ENCODE peak calls at places on chromosomes 16 and 17, in seven cellular contexts. I is HL-60, O is RWPE1, Q is Peyer's patch, M is A549, U is OCI-LY7, A is HCT116. G is an unnamed sample.

GRCh38 chr17:61398721-61399130 is 917 bp upstream of the TBX2 start:
- DNase-seq in I (no peak), O (no peak), Q (no peak), M (no peak), U (no peak), A (no peak), G (no peak)

GRCh38 chr16:56930516-56931252 is 1.3 kb upstream of the HERPUD1 start:
- DNase-seq in I (no peak), O (no peak), Q (no peak), M (no peak), U (peak; percentile 69), A (no peak), G (no peak)

GRCh38 chr17:78124081-78124835 is 4.3 kb downstream of the TMC6 start:
- DNase-seq in I (peak; percentile 74), O (no peak), Q (peak; percentile 88), M (no peak), U (peak; percentile 94), A (no peak), G (no peak)

GRCh38 chr17:66764559-66764958 is 70.4 kb upstream of the CACNG5 start:
- DNase-seq in I (no peak), O (no peak), Q (peak; percentile 18), M (no peak), U (no peak), A (no peak), G (no peak)

GRCh38 chr17:77107506-77108433 is 33.0 kb upstream of the SEC14L1 start:
- DNase-seq in I (no peak), O (no peak), Q (peak; percentile 51), M (no peak), U (no peak), A (no peak), G (no peak)

GRCh38 chr17:81558941-81559806 is 7.0 kb upstream of the FAAP100 start:
- DNase-seq in I (peak; percentile 51), O (no peak), Q (no peak), M (peak; percentile 85), U (no peak), A (no peak), G (no peak)

GRCh38 chr17:78381601-78382168 is 3.2 kb downstream of the PGS1 start:
- DNase-seq in I (no peak), O (no peak), Q (peak; percentile 73), M (no peak), U (no peak), A (no peak), G (no peak)

GRCh38 chr17:41417576-41418015 is 6.8 kb downstream of the KRT37 start:
- DNase-seq in I (no peak), O (peak; percentile 68), Q (no peak), M (no peak), U (peak; percentile 10), A (no peak), G (no peak)

GRCh38 chr16:88957887-88958577 is 19.0 kb downstream of the CBFA2T3 start:
- DNase-seq in I (no peak), O (no peak), Q (no peak), M (no peak), U (no peak), A (no peak), G (no peak)

GRCh38 chr17:39208136-39208535 is 8.1 kb downstream of the RPL19 start:
- DNase-seq in I (no peak), O (no peak), Q (no peak), M (no peak), U (peak; percentile 78), A (no peak), G (no peak)

GRCh38 chr17:66365903-66366302 is 63.5 kb downstream of the PRKCA start:
- DNase-seq in I (no peak), O (no peak), Q (no peak), M (no peak), U (no peak), A (no peak), G (no peak)

GRCh38 chr17:75077072-75077489 is 10.7 kb upstream of the SLC16A5 start:
- DNase-seq in I (no peak), O (no peak), Q (peak; percentile 83), M (no peak), U (no peak), A (no peak), G (no peak)

GRCh38 chr17:4728124-4728523 is 3.1 kb upstream of the MED11 start:
- DNase-seq in I (no peak), O (no peak), Q (no peak), M (peak; percentile 53), U (no peak), A (no peak), G (no peak)

GRCh38 chr16:46607529-46607928 is 13.7 kb downstream of the SHCBP1 start:
- DNase-seq in I (no peak), O (peak; percentile 26), Q (no peak), M (peak; percentile 57), U (peak; percentile 48), A (peak; percentile 46), G (no peak)

GRCh38 chr17:41907185-41907556 is 11.6 kb downstream of the ACLY start:
- DNase-seq in I (no peak), O (no peak), Q (no peak), M (peak; percentile 86), U (no peak), A (no peak), G (no peak)

GRCh38 chr17:37826497-37827115 is 81.7 kb upstream of the HNF1B start:
- DNase-seq in I (no peak), O (no peak), Q (peak; percentile 53), M (no peak), U (peak; percentile 72), A (no peak), G (no peak)

GRCh38 chr16:85586360-85587145 is 26.6 kb upstream of the GSE1 start:
- DNase-seq in I (no peak), O (no peak), Q (no peak), M (no peak), U (no peak), A (no peak), G (no peak)

GRCh38 chr17:19534562-19535149 is 1.0 kb downstream of the SLC47A1 start:
- DNase-seq in I (no peak), O (no peak), Q (no peak), M (no peak), U (no peak), A (no peak), G (no peak)

GRCh38 chr16:89707695-89708094 is 6.2 kb upstream of the SPATA2L start:
- DNase-seq in I (no peak), O (no peak), Q (no peak), M (no peak), U (no peak), A (no peak), G (no peak)

GRCh38 chr17:42674755-42675347 is 1.9 kb downstream of the PLEKHH3 start:
- DNase-seq in I (no peak), O (no peak), Q (no peak), M (no peak), U (peak; percentile 28), A (no peak), G (no peak)

GRCh38 chr17:39739020-39739884 is 1.5 kb downstream of the GRB7 start:
- DNase-seq in I (no peak), O (peak; percentile 88), Q (peak; percentile 90), M (peak; percentile 80), U (peak; percentile 45), A (peak; percentile 34), G (peak; percentile 67)

GRCh38 chr17:34883106-34884000 is 77.9 kb downstream of the CCT6B start:
- DNase-seq in I (no peak), O (no peak), Q (no peak), M (no peak), U (no peak), A (no peak), G (no peak)

GRCh38 chr16:24537474-24538337 is 1.7 kb upstream of the RBBP6 start:
- DNase-seq in I (no peak), O (no peak), Q (no peak), M (peak; percentile 80), U (peak; percentile 57), A (peak; percentile 64), G (no peak)

GRCh38 chr17:50128441-50129302 is 1.3 kb downstream of the SAMD14 start:
- DNase-seq in I (no peak), O (no peak), Q (no peak), M (no peak), U (no peak), A (no peak), G (no peak)
- H3K27ac ChIP-seq in I (no peak overlapping the region), O (no peak overlapping the region), Q (no peak overlapping the region), M (peak overlapping the region; percentile 89), U (no peak overlapping the region), A (no peak overlapping the region), G (no peak overlapping the region)

DNA sequence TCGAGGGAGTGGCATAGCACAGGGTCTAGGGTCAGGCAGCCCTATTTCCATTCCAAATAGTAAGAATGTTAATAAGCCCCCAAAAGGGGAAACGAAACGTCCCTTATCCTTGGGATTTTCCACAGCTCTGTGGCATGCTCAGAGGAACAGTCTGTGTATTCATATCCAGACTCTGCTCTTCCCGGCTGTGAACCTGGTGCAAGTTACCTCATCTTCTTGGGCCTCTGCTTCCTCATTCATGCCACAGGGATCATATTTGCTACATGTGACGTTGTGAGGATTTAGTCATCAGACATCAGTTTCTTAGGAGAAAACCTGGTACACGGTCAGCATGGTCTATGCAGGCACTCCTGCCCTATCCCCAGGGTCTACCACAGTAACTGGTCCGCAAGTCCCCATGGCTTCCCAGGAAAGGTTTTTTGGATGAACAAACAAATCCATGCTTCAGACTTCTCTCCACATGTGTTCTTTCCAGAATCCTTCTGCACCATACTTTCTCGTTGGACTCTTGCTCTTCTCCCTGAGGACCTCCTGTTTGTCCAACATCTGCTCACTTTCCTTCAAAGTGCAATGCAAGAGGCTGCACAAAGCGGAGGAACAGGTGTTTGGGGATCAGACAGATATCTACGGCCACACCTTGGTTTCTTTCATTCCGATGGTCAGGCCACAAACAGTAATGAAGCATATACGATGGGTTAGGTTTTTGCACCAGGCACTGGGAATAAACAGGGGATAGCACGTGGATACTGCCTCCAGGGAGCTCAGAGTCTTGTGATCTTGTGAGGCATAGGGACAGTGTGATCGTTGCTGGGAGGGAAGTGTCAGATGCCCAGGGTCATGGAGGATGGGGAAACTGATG is 17.7 kb downstream of the GLP2R start:
- DNase-seq in I (no peak), O (no peak), Q (no peak), M (peak; percentile 79), U (no peak), A (no peak), G (no peak)
- H3K27ac ChIP-seq in I (no peak overlapping the region), O (no peak overlapping the region), Q (peak overlapping the region; percentile 73), M (peak overlapping the region; percentile 96), U (no peak overlapping the region), A (no peak overlapping the region), G (no peak overlapping the region)

DNA sequence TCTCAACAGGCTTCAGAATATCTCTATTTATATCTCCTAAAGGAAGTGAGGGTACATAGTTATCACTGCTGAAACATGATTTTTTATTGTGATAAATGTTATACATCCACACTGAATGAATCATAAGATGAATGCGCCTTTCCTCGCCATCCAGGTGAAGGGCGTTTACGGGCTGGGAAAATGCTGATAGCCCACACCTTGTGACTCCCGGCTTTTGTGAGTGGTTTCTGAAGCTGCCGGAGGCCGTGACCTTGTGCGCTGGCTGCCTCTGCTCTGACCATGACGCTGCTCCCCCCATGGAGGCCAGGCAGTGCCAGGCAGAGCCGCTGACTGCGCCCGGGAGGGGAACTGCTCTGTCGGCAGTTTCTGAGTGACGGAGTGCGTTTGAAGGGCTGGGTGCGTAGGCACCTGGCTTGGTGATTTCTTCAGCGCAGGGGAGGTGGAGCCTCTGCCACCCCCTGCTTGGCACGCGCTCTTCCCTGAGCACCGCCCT is 97.2 kb downstream of the RAP1GAP2 start:
- DNase-seq in I (no peak), O (peak; percentile 86), Q (peak; percentile 75), M (no peak), U (no peak), A (peak; percentile 90), G (peak; percentile 64)
- H3K27ac ChIP-seq in I (no peak overlapping the region), O (peak overlapping the region; percentile 95), Q (peak overlapping the region; percentile 61), M (peak overlapping the region; percentile 67), U (no peak overlapping the region), A (peak overlapping the region; percentile 24), G (peak overlapping the region; percentile 95)

GRCh38 chr17:73348018-73348823 is 36.4 kb upstream of the CDC42EP4 start:
- DNase-seq in I (no peak), O (no peak), Q (no peak), M (no peak), U (no peak), A (no peak), G (no peak)
- H3K27ac ChIP-seq in I (no peak overlapping the region), O (no peak overlapping the region), Q (no peak overlapping the region), M (peak overlapping the region; percentile 52), U (no peak overlapping the region), A (no peak overlapping the region), G (no peak overlapping the region)

G was measured in epithelial cell of prostate.